ENCODE peak calls at places on chromosomes 4 and X, in six cellular contexts. R, J, V, N, Y and T are unnamed samples.

GRCh38 chr4:6372649-6373525 is 99.5 kb downstream of the PPP2R2C start:
- DNase-seq in J (peak), N (peak), Y (no peak), V (peak), R (peak), T (peak)

GRCh38 chr4:69984030-69984443 is 11.7 kb upstream of the STATH start:
- DNase-seq in Y (no peak), N (peak), J (no peak), R (no peak), V (no peak), T (no peak)

GRCh38 chrX:119809185-119809666 is 17.8 kb upstream of the RPL39 start:
- DNase-seq in R (no peak), V (peak), J (peak), Y (no peak), N (peak), T (no peak)

GRCh38 chr4:123488916-123489315 is 92.3 kb downstream of the SPRY1 start:
- DNase-seq in Y (no peak), J (peak), V (peak), R (no peak), N (peak), T (no peak)

GRCh38 chr4:156673483-156673882 is 298.1 kb downstream of the PDGFC start:
- DNase-seq in N (peak), J (peak), R (no peak), Y (no peak), V (peak), T (no peak)

GRCh38 chr4:67928547-67928946 is 34.7 kb downstream of the TMPRSS11A start:
- DNase-seq in V (no peak), N (peak), R (no peak), J (no peak), Y (no peak), T (no peak)

GRCh38 chr4:166422475-166422874 is 549.4 kb downstream of the TLL1 start:
- DNase-seq in J (peak), N (no peak), Y (no peak), R (no peak), V (peak), T (no peak)

GRCh38 chrX:104482757-104483156 is 83.2 kb upstream of the IL1RAPL2 start:
- DNase-seq in V (peak), J (no peak), Y (no peak), R (no peak), N (peak), T (no peak)

GRCh38 chr4:1130318-1131186 is 17.2 kb upstream of the RNF212 start:
- DNase-seq in V (peak), Y (peak), N (peak), R (peak), J (peak), T (peak)

GRCh38 chr4:175929932-175930331 is 117.9 kb upstream of the GPM6A start:
- DNase-seq in N (no peak), J (no peak), R (no peak), Y (no peak), V (no peak), T (no peak)

GRCh38 chr4:150888625-150889024 is 126.5 kb downstream of the LRBA start:
- DNase-seq in N (no peak), R (no peak), Y (no peak), V (no peak), J (no peak), T (no peak)
- H4K91ac ChIP-seq in N (no peak), R (no peak), Y (no peak), V (no peak), J (no peak), T (no peak)

GRCh38 chrX:42804524-42804923 is 26.6 kb upstream of the PPP1R2C start:
- DNase-seq in Y (no peak), N (no peak), J (no peak), R (no peak), V (no peak), T (peak)
- H3K27ac ChIP-seq in Y (no peak), N (no peak), J (no peak), R (no peak), V (peak), T (peak)

DNA sequence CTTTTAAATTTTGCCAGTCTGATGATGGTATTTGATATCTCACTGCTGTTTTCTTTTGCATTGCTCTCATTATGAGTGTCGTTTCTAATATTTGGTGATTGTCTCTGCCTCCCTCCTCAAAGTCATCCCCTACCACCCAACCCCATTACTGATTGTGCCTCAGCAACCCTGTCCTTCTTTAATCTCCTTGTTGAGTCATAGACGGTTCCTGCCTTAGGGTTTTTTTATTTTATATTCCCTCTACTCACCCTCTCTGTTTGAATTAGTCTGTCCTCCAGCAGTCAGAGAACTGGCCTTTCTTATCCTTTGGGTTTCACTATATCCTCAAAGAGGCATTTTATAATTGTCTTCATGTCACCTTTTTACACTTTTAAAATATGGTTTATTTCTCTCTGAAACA is 409.3 kb upstream of the CPEB2 start:
- DNase-seq in J (no peak), Y (no peak), N (no peak), V (no peak), R (no peak), T (no peak)
- H4K91ac ChIP-seq in J (no peak), Y (no peak), N (no peak), V (no peak), R (no peak), T (no peak)

GRCh38 chr4:39521253-39521908 is 5.9 kb downstream of the UGDH start:
- DNase-seq in Y (no peak), N (no peak), J (peak), R (no peak), V (no peak), T (no peak)

GRCh38 chr4:39514888-39515401 is 12.3 kb downstream of the UGDH start:
- DNase-seq in R (no peak), Y (no peak), V (peak), N (no peak), J (peak), T (no peak)

GRCh38 chr4:39522068-39522467 is 5.2 kb downstream of the UGDH start:
- DNase-seq in R (no peak), J (no peak), V (no peak), Y (no peak), N (no peak), T (no peak)

GRCh38 chr4:39518484-39518883 is 8.8 kb downstream of the UGDH start:
- DNase-seq in R (no peak), J (no peak), N (no peak), V (no peak), Y (no peak), T (no peak)

DNA sequence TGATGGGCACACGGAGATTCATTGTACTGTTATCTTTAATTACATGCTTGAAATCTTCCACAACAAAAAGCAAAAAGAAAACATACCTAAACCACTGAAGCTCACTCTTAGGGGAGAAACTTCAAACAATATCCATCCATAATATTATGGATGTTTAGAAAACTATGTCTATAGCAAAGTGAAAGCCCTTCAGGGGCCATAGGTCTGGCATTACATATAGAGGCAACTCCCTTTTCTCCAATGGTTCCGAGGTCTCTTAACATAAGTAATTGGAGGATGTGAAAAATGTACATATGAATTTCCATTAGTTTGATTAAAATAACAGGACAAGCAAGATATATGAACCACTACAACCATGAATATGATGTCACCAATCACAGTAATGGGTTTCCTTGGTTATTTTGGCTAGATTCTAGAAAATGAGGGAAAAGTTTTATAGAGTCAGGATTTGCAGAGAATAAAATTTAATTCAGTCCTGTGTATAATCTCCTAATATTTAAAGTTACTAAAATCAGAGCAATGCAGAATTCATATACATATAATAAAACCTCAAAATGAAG is 10.8 kb downstream of the UGDH start:
- DNase-seq in N (no peak), R (no peak), J (no peak), V (no peak), Y (no peak), T (no peak)
- H3K27ac ChIP-seq in N (no peak), R (no peak), J (no peak), V (peak), Y (no peak), T (no peak)